ENCODE peak calls at places on chromosome 2, in four cellular contexts. One of them, this sample, is unnamed.

GRCh38 chr2:76437564-76437963 is 726.8 kb upstream of the GCFC2 start:
- DNase-seq in NCI-H510A treated with DMSO at 0.1 percent for 48 hours: no peak
- DNase-seq in HEK293T: no peak
- DNase-seq in NCI-H748 treated with DMSO at 0.1 percent for 48 hours: no peak
- DNase-seq in this sample: no peak

GRCh38 chr2:241033994-241034393 is 35.6 kb downstream of the SNED1 start:
- DNase-seq in NCI-H748 treated with DMSO at 0.1 percent for 48 hours: no peak
- DNase-seq in NCI-H510A treated with DMSO at 0.1 percent for 48 hours: no peak
- DNase-seq in HEK293T: no peak
- DNase-seq in this sample: no peak

GRCh38 chr2:143807192-143807591 is 678.0 kb downstream of the ARHGAP15 start:
- DNase-seq in NCI-H748 treated with DMSO at 0.1 percent for 48 hours: no peak
- DNase-seq in NCI-H510A treated with DMSO at 0.1 percent for 48 hours: no peak
- DNase-seq in HEK293T: no peak
- DNase-seq in this sample: no peak

GRCh38 chr2:72273384-72273783 is 125.7 kb upstream of the CYP26B1 start:
- DNase-seq in NCI-H748 treated with DMSO at 0.1 percent for 48 hours: no peak
- DNase-seq in NCI-H510A treated with DMSO at 0.1 percent for 48 hours: no peak
- DNase-seq in HEK293T: no peak
- DNase-seq in this sample: no peak

GRCh38 chr2:162582357-162582798 is 238.4 kb downstream of the GCA start:
- DNase-seq in HEK293T: no peak
- DNase-seq in NCI-H510A treated with DMSO at 0.1 percent for 48 hours: peak
- DNase-seq in NCI-H748 treated with DMSO at 0.1 percent for 48 hours: peak
- DNase-seq in this sample: no peak

GRCh38 chr2:224869601-224870000 is 153.4 kb upstream of the CCDC195 start:
- DNase-seq in HEK293T: no peak
- DNase-seq in NCI-H510A treated with DMSO at 0.1 percent for 48 hours: no peak
- DNase-seq in NCI-H748 treated with DMSO at 0.1 percent for 48 hours: no peak
- DNase-seq in this sample: no peak

GRCh38 chr2:19574788-19575260 is 216.4 kb upstream of the OSR1 start:
- DNase-seq in NCI-H510A treated with DMSO at 0.1 percent for 48 hours: peak
- DNase-seq in HEK293T: no peak
- DNase-seq in NCI-H748 treated with DMSO at 0.1 percent for 48 hours: no peak
- DNase-seq in this sample: no peak

GRCh38 chr2:216222650-216223352 is 113.7 kb downstream of the XRCC5 start:
- DNase-seq in HEK293T: no peak
- DNase-seq in NCI-H748 treated with DMSO at 0.1 percent for 48 hours: no peak
- DNase-seq in NCI-H510A treated with DMSO at 0.1 percent for 48 hours: no peak
- DNase-seq in this sample: no peak

GRCh38 chr2:237669628-237670351 is 42.4 kb downstream of the LRRFIP1 start:
- DNase-seq in HEK293T: peak
- DNase-seq in NCI-H748 treated with DMSO at 0.1 percent for 48 hours: peak
- DNase-seq in NCI-H510A treated with DMSO at 0.1 percent for 48 hours: peak
- DNase-seq in this sample: peak

GRCh38 chr2:229220254-229220653 is 50.8 kb downstream of the PID1 start:
- DNase-seq in NCI-H748 treated with DMSO at 0.1 percent for 48 hours: no peak
- DNase-seq in HEK293T: no peak
- DNase-seq in NCI-H510A treated with DMSO at 0.1 percent for 48 hours: no peak
- DNase-seq in this sample: no peak

GRCh38 chr2:114609203-114609602 is 166.8 kb downstream of the DPP10 start:
- DNase-seq in NCI-H510A treated with DMSO at 0.1 percent for 48 hours: no peak
- DNase-seq in HEK293T: no peak
- DNase-seq in NCI-H748 treated with DMSO at 0.1 percent for 48 hours: no peak
- DNase-seq in this sample: no peak

GRCh38 chr2:104889261-104890091 is 35.6 kb downstream of the POU3F3 start:
- DNase-seq in NCI-H510A treated with DMSO at 0.1 percent for 48 hours: no peak
- DNase-seq in NCI-H748 treated with DMSO at 0.1 percent for 48 hours: no peak
- DNase-seq in HEK293T: no peak
- DNase-seq in this sample: no peak

GRCh38 chr2:158045362-158045761 is 56.3 kb upstream of the UPP2 start:
- DNase-seq in HEK293T: no peak
- DNase-seq in NCI-H748 treated with DMSO at 0.1 percent for 48 hours: no peak
- DNase-seq in NCI-H510A treated with DMSO at 0.1 percent for 48 hours: no peak
- DNase-seq in this sample: no peak

GRCh38 chr2:96663177-96663576 is 20.6 kb downstream of the FER1L5 start:
- DNase-seq in HEK293T: no peak
- DNase-seq in NCI-H748 treated with DMSO at 0.1 percent for 48 hours: no peak
- DNase-seq in NCI-H510A treated with DMSO at 0.1 percent for 48 hours: no peak
- DNase-seq in this sample: no peak

GRCh38 chr2:45373534-45373933 is 237.5 kb downstream of the SRBD1 start:
- DNase-seq in NCI-H510A treated with DMSO at 0.1 percent for 48 hours: no peak
- DNase-seq in NCI-H748 treated with DMSO at 0.1 percent for 48 hours: no peak
- DNase-seq in HEK293T: no peak
- DNase-seq in this sample: no peak

GRCh38 chr2:73561422-73561821 is 80.8 kb downstream of the NAT8 start:
- DNase-seq in HEK293T: no peak
- DNase-seq in NCI-H748 treated with DMSO at 0.1 percent for 48 hours: no peak
- DNase-seq in NCI-H510A treated with DMSO at 0.1 percent for 48 hours: peak
- DNase-seq in this sample: no peak

GRCh38 chr2:54657664-54658083 is 65.8 kb upstream of the EML6 start:
- DNase-seq in NCI-H510A treated with DMSO at 0.1 percent for 48 hours: peak
- DNase-seq in HEK293T: peak
- DNase-seq in NCI-H748 treated with DMSO at 0.1 percent for 48 hours: no peak
- DNase-seq in this sample: no peak

GRCh38 chr2:16650287-16651249 is 15.1 kb downstream of the CYRIA start:
- DNase-seq in NCI-H510A treated with DMSO at 0.1 percent for 48 hours: no peak
- DNase-seq in NCI-H748 treated with DMSO at 0.1 percent for 48 hours: no peak
- DNase-seq in HEK293T: no peak
- DNase-seq in this sample: no peak

GRCh38 chr2:192960945-192961344 is 766.2 kb upstream of the TMEFF2 start:
- DNase-seq in NCI-H510A treated with DMSO at 0.1 percent for 48 hours: no peak
- DNase-seq in NCI-H748 treated with DMSO at 0.1 percent for 48 hours: no peak
- DNase-seq in HEK293T: no peak
- DNase-seq in this sample: no peak

GRCh38 chr2:142869461-142870106 is 7.9 kb upstream of the KYNU start:
- DNase-seq in NCI-H748 treated with DMSO at 0.1 percent for 48 hours: no peak
- DNase-seq in NCI-H510A treated with DMSO at 0.1 percent for 48 hours: no peak
- DNase-seq in HEK293T: no peak
- DNase-seq in this sample: no peak

GRCh38 chr2:136242687-136243277 is 124.8 kb upstream of the CXCR4 start:
- DNase-seq in NCI-H510A treated with DMSO at 0.1 percent for 48 hours: no peak
- DNase-seq in NCI-H748 treated with DMSO at 0.1 percent for 48 hours: no peak
- DNase-seq in HEK293T: no peak
- DNase-seq in this sample: no peak

GRCh38 chr2:86256300-86256699 is 57.0 kb downstream of the MRPL35 start:
- DNase-seq in NCI-H748 treated with DMSO at 0.1 percent for 48 hours: no peak
- DNase-seq in NCI-H510A treated with DMSO at 0.1 percent for 48 hours: no peak
- DNase-seq in HEK293T: no peak
- DNase-seq in this sample: no peak

GRCh38 chr2:143686585-143687164 is 557.5 kb downstream of the ARHGAP15 start:
- DNase-seq in NCI-H510A treated with DMSO at 0.1 percent for 48 hours: no peak
- DNase-seq in HEK293T: peak
- DNase-seq in NCI-H748 treated with DMSO at 0.1 percent for 48 hours: no peak
- DNase-seq in this sample: peak

GRCh38 chr2:239599299-239599698 is 198.5 kb upstream of the HDAC4 start:
- DNase-seq in NCI-H748 treated with DMSO at 0.1 percent for 48 hours: no peak
- DNase-seq in NCI-H510A treated with DMSO at 0.1 percent for 48 hours: no peak
- DNase-seq in HEK293T: no peak
- DNase-seq in this sample: no peak

GRCh38 chr2:38601463-38602135 is 1.1 kb downstream of the HNRNPLL start:
- DNase-seq in NCI-H748 treated with DMSO at 0.1 percent for 48 hours: no peak
- DNase-seq in NCI-H510A treated with DMSO at 0.1 percent for 48 hours: peak
- DNase-seq in HEK293T: no peak
- DNase-seq in this sample: no peak

GRCh38 chr2:30713698-30714097 is 93.5 kb downstream of the CAPN13 start:
- DNase-seq in HEK293T: no peak
- DNase-seq in NCI-H748 treated with DMSO at 0.1 percent for 48 hours: no peak
- DNase-seq in NCI-H510A treated with DMSO at 0.1 percent for 48 hours: no peak
- DNase-seq in this sample: no peak

GRCh38 chr2:215836881-215837280 is 176.5 kb downstream of the MREG start:
- DNase-seq in HEK293T: no peak
- DNase-seq in NCI-H748 treated with DMSO at 0.1 percent for 48 hours: no peak
- DNase-seq in NCI-H510A treated with DMSO at 0.1 percent for 48 hours: no peak
- DNase-seq in this sample: no peak

GRCh38 chr2:230016844-230017243 is 51.9 kb downstream of the SLC16A14 start:
- DNase-seq in HEK293T: no peak
- DNase-seq in NCI-H748 treated with DMSO at 0.1 percent for 48 hours: no peak
- DNase-seq in NCI-H510A treated with DMSO at 0.1 percent for 48 hours: no peak
- DNase-seq in this sample: no peak

GRCh38 chr2:100125641-100126040 is 16.7 kb downstream of the AFF3 start:
- DNase-seq in NCI-H748 treated with DMSO at 0.1 percent for 48 hours: no peak
- DNase-seq in NCI-H510A treated with DMSO at 0.1 percent for 48 hours: no peak
- DNase-seq in HEK293T: no peak
- DNase-seq in this sample: no peak

GRCh38 chr2:176126929-176127768 is 2.4 kb upstream of the HOXD8 start:
- DNase-seq in HEK293T: no peak
- DNase-seq in NCI-H510A treated with DMSO at 0.1 percent for 48 hours: peak
- DNase-seq in NCI-H748 treated with DMSO at 0.1 percent for 48 hours: peak
- DNase-seq in this sample: peak

GRCh38 chr2:120736955-120737801 is 1.5 kb downstream of the GLI2 start:
- DNase-seq in HEK293T: peak
- DNase-seq in NCI-H748 treated with DMSO at 0.1 percent for 48 hours: peak
- DNase-seq in NCI-H510A treated with DMSO at 0.1 percent for 48 hours: peak
- DNase-seq in this sample: no peak

GRCh38 chr2:128467321-128467901 is 148.7 kb upstream of the HS6ST1 start:
- DNase-seq in NCI-H510A treated with DMSO at 0.1 percent for 48 hours: no peak
- DNase-seq in NCI-H748 treated with DMSO at 0.1 percent for 48 hours: no peak
- DNase-seq in HEK293T: no peak
- DNase-seq in this sample: no peak

GRCh38 chr2:28624798-28625701 is 126.6 kb upstream of the PPP1CB start:
- DNase-seq in NCI-H510A treated with DMSO at 0.1 percent for 48 hours: peak
- DNase-seq in NCI-H748 treated with DMSO at 0.1 percent for 48 hours: no peak
- DNase-seq in HEK293T: no peak
- DNase-seq in this sample: peak

GRCh38 chr2:219440388-219441256 is 6.0 kb downstream of the SPEG start:
- DNase-seq in HEK293T: no peak
- DNase-seq in NCI-H748 treated with DMSO at 0.1 percent for 48 hours: peak
- DNase-seq in NCI-H510A treated with DMSO at 0.1 percent for 48 hours: no peak
- DNase-seq in this sample: no peak

GRCh38 chr2:44192646-44193045 is 24.0 kb downstream of the PPM1B start:
- DNase-seq in NCI-H748 treated with DMSO at 0.1 percent for 48 hours: no peak
- DNase-seq in NCI-H510A treated with DMSO at 0.1 percent for 48 hours: no peak
- DNase-seq in HEK293T: no peak
- DNase-seq in this sample: no peak

GRCh38 chr2:47299555-47299954 is 103.4 kb upstream of the MSH2 start:
- DNase-seq in NCI-H510A treated with DMSO at 0.1 percent for 48 hours: no peak
- DNase-seq in NCI-H748 treated with DMSO at 0.1 percent for 48 hours: no peak
- DNase-seq in HEK293T: no peak
- DNase-seq in this sample: no peak

GRCh38 chr2:3644891-3645605 is 13.0 kb upstream of the ALLC start:
- DNase-seq in NCI-H510A treated with DMSO at 0.1 percent for 48 hours: no peak
- DNase-seq in NCI-H748 treated with DMSO at 0.1 percent for 48 hours: no peak
- DNase-seq in HEK293T: no peak
- DNase-seq in this sample: no peak

GRCh38 chr2:26630669-26631360 is 10.4 kb downstream of the CIB4 start:
- DNase-seq in HEK293T: no peak
- DNase-seq in NCI-H748 treated with DMSO at 0.1 percent for 48 hours: no peak
- DNase-seq in NCI-H510A treated with DMSO at 0.1 percent for 48 hours: no peak
- DNase-seq in this sample: no peak

GRCh38 chr2:96353606-96354095 is 18.1 kb downstream of the NCAPH start:
- DNase-seq in HEK293T: no peak
- DNase-seq in NCI-H748 treated with DMSO at 0.1 percent for 48 hours: no peak
- DNase-seq in NCI-H510A treated with DMSO at 0.1 percent for 48 hours: no peak
- DNase-seq in this sample: no peak

This sample was measured in naive B cell.